ENCODE peak calls at places on chromosomes 6 and 20, in four cellular contexts. Y, J, G and L are unnamed samples.

GRCh38 chr20:33576432-33576883 is 85.7 kb upstream of the C20orf144 start:
- DNase-seq in G (no peak), Y (no peak), J (no peak), L (no peak)

GRCh38 chr20:62376112-62377063 is 9.3 kb upstream of the LAMA5 start:
- DNase-seq in G (no peak), Y (no peak), J (no peak), L (no peak)

GRCh38 chr6:116046739-116047138 is 14.0 kb downstream of the FRK start:
- DNase-seq in J (no peak), G (no peak), Y (no peak), L (no peak)

GRCh38 chr6:25278914-25279747 is at the start of gene CARMIL1:
- DNase-seq in G (no peak), J (peak; percentile 79), Y (peak; percentile 95), L (peak; percentile 49)

GRCh38 chr6:5995705-5996686 is 10.7 kb downstream of the NRN1 start:
- DNase-seq in Y (peak; percentile 64), J (no peak), G (no peak), L (no peak)

GRCh38 chr20:36275011-36275410 is 31.1 kb upstream of the DLGAP4 start:
- DNase-seq in Y (no peak), G (no peak), J (no peak), L (no peak)

GRCh38 chr20:62374431-62375152 is 7.5 kb upstream of the LAMA5 start:
- DNase-seq in G (no peak), Y (no peak), J (no peak), L (no peak)

GRCh38 chr6:168384045-168385038 is 56.6 kb upstream of the SMOC2 start:
- DNase-seq in J (no peak), G (no peak), Y (no peak), L (no peak)

GRCh38 chr6:145704153-145704781 is 31.1 kb downstream of the EPM2A start:
- DNase-seq in G (no peak), J (no peak), Y (no peak), L (no peak)

GRCh38 chr6:145892026-145892425 is 72.1 kb downstream of the SHPRH start:
- DNase-seq in J (no peak), G (no peak), Y (no peak), L (no peak)

GRCh38 chr6:103675807-103676406 is 1183.8 kb downstream of the HACE1 start:
- DNase-seq in J (no peak), G (no peak), Y (no peak), L (no peak)

GRCh38 chr6:169640347-169640972 is 61.4 kb downstream of the WDR27 start:
- DNase-seq in J (no peak), Y (no peak), G (no peak), L (no peak)
- TF ChIP-seq CTCF in J (no peak), Y (no peak), G (peak; percentile 34), L (peak; percentile 32)

DNA sequence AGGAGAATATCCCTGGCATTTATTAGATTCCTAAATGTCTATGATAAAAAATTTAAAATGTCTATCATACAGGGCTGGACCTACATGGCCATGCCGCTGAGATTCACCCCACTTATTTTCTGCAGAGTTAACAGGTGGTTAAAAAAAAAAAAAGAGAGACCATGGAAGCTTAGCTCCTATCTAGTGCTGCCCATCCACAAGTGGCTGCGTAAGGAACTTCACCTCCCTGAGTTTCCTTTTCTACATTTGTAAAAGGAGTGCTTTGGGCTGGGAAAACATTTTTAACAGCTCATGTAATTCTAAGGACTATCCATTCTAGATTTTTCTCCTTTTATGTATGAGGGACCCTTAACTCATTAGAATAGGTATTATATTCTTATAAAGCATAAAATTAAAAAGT is 534.1 kb downstream of the MMUT start:
- DNase-seq in G (no peak), J (no peak), Y (no peak), L (no peak)
- TF ChIP-seq CTCF in G (no peak), J (no peak), Y (no peak), L (no peak)

DNA sequence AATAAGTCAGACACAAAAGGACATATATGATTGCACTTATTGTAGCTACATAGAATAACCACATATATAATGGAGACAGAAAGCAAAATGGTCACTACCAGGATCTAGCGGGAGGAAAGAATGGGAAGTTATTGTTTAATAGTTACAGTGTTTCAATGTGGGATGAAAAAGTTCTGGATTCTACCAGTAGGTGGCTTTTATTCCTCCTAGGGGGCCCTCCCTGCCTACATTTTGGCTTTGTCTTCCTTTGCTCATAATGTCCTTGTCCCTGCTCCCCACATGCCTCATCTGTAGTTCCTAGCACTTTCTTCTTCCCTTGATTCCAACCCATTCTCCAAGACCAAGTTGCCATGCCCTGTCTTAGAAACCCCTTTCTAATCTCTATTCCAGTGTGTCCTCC is 16.3 kb downstream of the ZNF133 start:
- DNase-seq in J (peak; percentile 24), Y (no peak), G (no peak), L (no peak)
- TF ChIP-seq CTCF in J (no peak), Y (no peak), G (no peak), L (no peak)

GRCh38 chr6:10401632-10402223 is 13.1 kb downstream of the TFAP2A start:
- DNase-seq in G (no peak), Y (no peak), J (no peak), L (no peak)

GRCh38 chr6:10404799-10405524 is 9.9 kb downstream of the TFAP2A start:
- DNase-seq in J (no peak), Y (no peak), G (no peak), L (no peak)

GRCh38 chr6:10404107-10404798 is 10.6 kb downstream of the TFAP2A start:
- DNase-seq in J (peak; percentile 79), G (peak; percentile 76), Y (peak; percentile 94), L (peak; percentile 94)

GRCh38 chr6:10402648-10403311 is 12.1 kb downstream of the TFAP2A start:
- DNase-seq in J (no peak), G (no peak), Y (no peak), L (no peak)

GRCh38 chr6:10403385-10404106 is 11.3 kb downstream of the TFAP2A start:
- DNase-seq in G (no peak), Y (no peak), J (peak; percentile 64), L (peak; percentile 52)
- TF ChIP-seq CTCF in G (no peak), Y (no peak), J (no peak), L (no peak)

GRCh38 chr20:57059055-57059617 is 207.3 kb downstream of the BMP7 start:
- DNase-seq in J (no peak), Y (no peak), G (no peak), L (no peak)

GRCh38 chr20:57062696-57063270 is 203.7 kb downstream of the BMP7 start:
- DNase-seq in Y (no peak), G (no peak), J (no peak), L (no peak)

GRCh38 chr20:57062241-57062640 is 204.2 kb downstream of the BMP7 start:
- DNase-seq in Y (no peak), G (no peak), J (no peak), L (no peak)

GRCh38 chr20:57060407-57061057 is 205.9 kb downstream of the BMP7 start:
- DNase-seq in J (no peak), Y (no peak), G (no peak), L (no peak)

GRCh38 chr20:57061058-57061900 is 205.2 kb downstream of the BMP7 start:
- DNase-seq in G (no peak), Y (no peak), J (peak; percentile 67), L (no peak)
- TF ChIP-seq CTCF in G (peak; percentile 53), Y (no peak), J (peak; percentile 51), L (peak; percentile 51)

GRCh38 chr6:123295181-123295580 is 299.1 kb downstream of the CLVS2 start:
- DNase-seq in J (no peak), G (no peak), Y (no peak), L (no peak)

GRCh38 chr6:123295672-123296071 is 299.6 kb downstream of the CLVS2 start:
- DNase-seq in J (no peak), Y (no peak), G (no peak), L (no peak)
- TF ChIP-seq CTCF in J (no peak), Y (no peak), G (no peak), L (no peak)

GRCh38 chr20:14189794-14190402 is 147.5 kb downstream of the FLRT3 start:
- DNase-seq in G (no peak), J (peak; percentile 12), Y (no peak), L (peak; percentile 14)
- TF ChIP-seq CTCF in G (peak; percentile 61), J (peak; percentile 69), Y (no peak), L (peak; percentile 57)

DNA sequence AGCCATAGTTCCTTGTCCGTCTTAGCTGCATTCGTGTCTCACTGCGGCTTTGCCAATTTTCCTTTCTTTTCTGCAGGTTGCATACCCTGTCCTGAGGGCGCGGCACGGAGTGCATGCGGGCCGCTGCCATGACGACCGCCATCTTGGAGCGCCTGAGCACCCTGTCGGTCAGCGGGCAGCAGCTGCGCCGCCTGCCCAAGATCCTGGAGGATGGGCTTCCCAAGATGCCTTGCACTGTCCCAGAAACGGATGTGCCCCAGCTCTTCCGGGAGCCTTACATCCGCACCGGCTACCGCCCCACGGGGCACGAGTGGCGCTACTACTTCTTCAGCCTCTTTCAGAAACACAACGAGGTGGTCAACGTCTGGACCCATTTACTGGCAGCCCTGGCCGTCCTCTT is 17.1 kb upstream of the EFHC1 start:
- DNase-seq in Y (peak; percentile 47), G (no peak), J (no peak), L (no peak)
- TF ChIP-seq CTCF in Y (no peak), G (no peak), J (no peak), L (no peak)

DNA sequence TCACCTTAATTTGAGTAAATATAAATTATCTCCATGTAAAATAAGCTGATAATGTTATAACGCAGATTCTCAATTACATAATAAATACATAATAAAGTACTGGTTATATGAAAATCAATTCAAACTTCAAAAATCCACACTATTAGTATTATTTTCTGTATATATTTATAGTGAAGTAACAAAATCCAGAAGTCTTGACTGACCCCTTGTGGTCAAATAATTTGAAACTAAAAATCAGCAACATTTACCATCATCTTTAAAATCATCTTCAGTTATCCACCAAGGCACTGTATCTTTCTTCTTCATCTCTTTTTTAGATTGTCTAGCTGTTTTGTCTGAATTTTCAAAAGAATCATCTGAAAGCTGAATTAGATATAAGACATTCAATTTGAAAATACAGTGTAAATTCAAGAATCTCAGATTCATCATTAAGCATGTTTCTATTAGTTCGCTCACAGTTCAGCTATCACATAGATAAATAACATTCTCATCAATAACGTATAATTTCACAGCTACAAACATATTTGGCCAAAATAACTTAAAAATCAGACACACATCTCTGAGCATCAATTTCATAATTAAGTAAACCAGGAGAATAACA is 6.5 kb downstream of the CEP162 start:
- DNase-seq in J (no peak), Y (no peak), G (no peak), L (no peak)
- TF ChIP-seq CTCF in J (peak; percentile 59), Y (no peak), G (peak; percentile 44), L (peak; percentile 40)

GRCh38 chr6:46894429-46894828 is 27.3 kb downstream of the ADGRF5 start:
- DNase-seq in G (no peak), J (no peak), Y (no peak), L (no peak)
- TF ChIP-seq CTCF in G (no peak), J (no peak), Y (no peak), L (no peak)